ENCODE peak calls at places on chromosomes 4 and X, in nine cellular contexts. L is foreskin fibroblast; V is activated T-cell treated with anti-CD3 and anti-CD28 coated beads, Interleukin-2, amount 50 U/mL, for 72 hours; S is NCI-H1092 treated with DMSO at 0.1 percent for 48 hours; F is fibroblast of pulmonary artery; Y is GM10248; B is lower lobe of right lung; N is GM12891; C is type B pancreatic cell. R is an unnamed sample.
A peak's percentile ranks its signal among the peaks of the same experiment; 100 is the strongest.

GRCh38 chrX:56268888-56269287 is 36.7 kb downstream of the KLF8 start:
- DNase-seq in L (peak; percentile 2), V (peak; percentile 4), S (no peak), F (no peak), Y (no peak), B (no peak), N (no peak), C (no peak), R (no peak)

GRCh38 chr4:45160932-45161331 is 434.6 kb upstream of the GNPDA2 start:
- DNase-seq in L (no peak), V (no peak), S (no peak), F (no peak), Y (no peak), B (no peak), N (no peak), C (no peak), R (no peak)

GRCh38 chrX:335758-336155 is 17.2 kb upstream of the GTPBP6 start:
- DNase-seq in L (no peak), V (no peak), S (no peak), F (no peak), Y (no peak), B (no peak), N (no peak), C (no peak), R (no peak)

GRCh38 chr4:87044511-87045369 is 109.9 kb downstream of the AFF1 start:
- DNase-seq in L (no peak), V (no peak), S (no peak), F (peak; percentile 41), Y (no peak), B (no peak), N (no peak), C (no peak), R (no peak)

GRCh38 chrX:104539081-104539480 is 26.9 kb upstream of the IL1RAPL2 start:
- DNase-seq in L (no peak), V (no peak), S (no peak), F (no peak), Y (no peak), B (no peak), N (no peak), C (no peak), R (no peak)

GRCh38 chr4:90515191-90515590 is 388.0 kb downstream of the CCSER1 start:
- DNase-seq in L (no peak), V (no peak), S (no peak), F (peak; percentile 1), Y (no peak), B (no peak), N (no peak), C (no peak), R (no peak)

GRCh38 chrX:47662144-47662657 is 3.2 kb upstream of the UXT start:
- DNase-seq in L (peak; percentile 90), V (peak; percentile 53), S (no peak), F (peak; percentile 90), Y (no peak), B (no peak), N (no peak), C (no peak), R (no peak)

GRCh38 chr4:48178931-48179330 is 44.9 kb upstream of the TXK start:
- DNase-seq in L (no peak), V (no peak), S (no peak), F (no peak), Y (no peak), B (no peak), N (no peak), C (no peak), R (peak; percentile 88)

GRCh38 chrX:133813991-133814390 is 171.4 kb downstream of the GPC3 start:
- DNase-seq in L (peak; percentile 21), V (no peak), S (no peak), F (no peak), Y (no peak), B (no peak), N (no peak), C (no peak), R (no peak)

GRCh38 chrX:27878862-27879261 is 71.1 kb downstream of the MAGEB10 start:
- DNase-seq in L (no peak), V (no peak), S (no peak), F (no peak), Y (no peak), B (no peak), N (no peak), C (no peak), R (no peak)

GRCh38 chr4:54213812-54214211 is 15.3 kb upstream of the PDGFRA start:
- DNase-seq in L (peak; percentile 56), V (no peak), S (no peak), F (peak; percentile 74), Y (no peak), B (no peak), N (no peak), C (no peak), R (no peak)

GRCh38 chr4:158446106-158446505 is 75.6 kb upstream of the RXFP1 start:
- DNase-seq in L (peak; percentile 88), V (no peak), S (no peak), F (peak; percentile 81), Y (no peak), B (no peak), N (no peak), C (no peak), R (no peak)

GRCh38 chr4:46931981-46932380 is 22.9 kb upstream of the COX7B2 start:
- DNase-seq in L (peak; percentile 60), V (peak; percentile 30), S (no peak), F (peak; percentile 64), Y (peak; percentile 15), B (no peak), N (no peak), C (no peak), R (peak; percentile 4)

GRCh38 chr4:154084864-154085263 is 296.0 kb upstream of the SFRP2 start:
- DNase-seq in L (peak; percentile 45), V (no peak), S (no peak), F (no peak), Y (no peak), B (no peak), N (no peak), C (no peak), R (no peak)

GRCh38 chr4:172232966-172233365 is 419.8 kb downstream of the GALNTL6 start:
- DNase-seq in L (peak; percentile 9), V (no peak), S (no peak), F (no peak), Y (no peak), B (no peak), N (no peak), C (no peak), R (peak; percentile 2)

GRCh38 chrX:39582091-39582490 is 515.7 kb downstream of the BCOR start:
- DNase-seq in L (no peak), V (no peak), S (peak; percentile 18), F (no peak), Y (no peak), B (no peak), N (no peak), C (no peak), R (no peak)

GRCh38 chrX:139842326-139843175 is 90.3 kb downstream of the ATP11C start:
- DNase-seq in L (no peak), V (no peak), S (no peak), F (peak; percentile 31), Y (no peak), B (no peak), N (no peak), C (no peak), R (no peak)

GRCh38 chrX:150842198-150842553 is 56.3 kb downstream of the CD99L2 start:
- DNase-seq in L (no peak), V (no peak), S (peak; percentile 96), F (no peak), Y (no peak), B (no peak), N (no peak), C (no peak), R (no peak)

GRCh38 chr4:53505947-53506346 is 85.3 kb downstream of the LNX1 start:
- DNase-seq in L (peak; percentile 62), V (no peak), S (no peak), F (peak; percentile 47), Y (no peak), B (no peak), N (no peak), C (no peak), R (no peak)

GRCh38 chr4:23937173-23937572 is 47.3 kb upstream of the PPARGC1A start:
- DNase-seq in L (peak; percentile 87), V (no peak), S (no peak), F (no peak), Y (no peak), B (no peak), N (no peak), C (no peak), R (no peak)

GRCh38 chrX:10111364-10112148 is 45.2 kb upstream of the CLCN4 start:
- DNase-seq in L (peak; percentile 73), V (peak; percentile 60), S (no peak), F (no peak), Y (peak; percentile 48), B (no peak), N (peak; percentile 29), C (no peak), R (no peak)